ENCODE peak calls at places on chromosomes 1 and 21, in eight cellular contexts. Z is body of pancreas, W is brain microvascular endothelial cell, I is tibial artery, S is psoas muscle, O is MM.1S, J is uterus, A is left ventricle myocardium inferior. D is an unnamed sample.

GRCh38 chr1:116537439-116537838 is 33.4 kb downstream of the CD58 start:
- DNase-seq in Z (no peak), W (no peak), I (no peak), S (no peak), O (no peak), J (no peak), A (no peak), D (no peak)

GRCh38 chr1:107829083-107829771 is 135.8 kb downstream of the VAV3 start:
- DNase-seq in Z (no peak), W (peak), I (no peak), S (no peak), O (peak), J (no peak), A (no peak), D (no peak)

GRCh38 chr1:84206416-84206815 is 62.3 kb downstream of the PRKACB start:
- DNase-seq in Z (no peak), W (no peak), I (no peak), S (no peak), O (no peak), J (no peak), A (no peak), D (no peak)

GRCh38 chr1:47569681-47570470 is 132.0 kb downstream of the FOXD2 start:
- DNase-seq in Z (peak), W (peak), I (peak), S (no peak), O (no peak), J (peak), A (no peak), D (no peak)

GRCh38 chr1:207459008-207459407 is 4.9 kb downstream of the CR2 start:
- DNase-seq in Z (no peak), W (no peak), I (no peak), S (no peak), O (peak), J (no peak), A (no peak), D (no peak)

GRCh38 chr1:75632350-75632949 is 21.5 kb upstream of the SLC44A5 start:
- DNase-seq in Z (no peak), W (peak), I (no peak), S (no peak), O (peak), J (no peak), A (no peak), D (no peak)

GRCh38 chr1:175493321-175493998 is 249.9 kb downstream of the TNR start:
- DNase-seq in Z (no peak), W (no peak), I (no peak), S (no peak), O (no peak), J (no peak), A (no peak), D (no peak)

GRCh38 chr1:223774133-223774811 is 61.9 kb downstream of the CAPN2 start:
- DNase-seq in Z (no peak), W (no peak), I (no peak), S (no peak), O (no peak), J (no peak), A (no peak), D (no peak)

GRCh38 chr1:165851034-165851658 is 23.7 kb downstream of the UCK2 start:
- DNase-seq in Z (no peak), W (peak), I (no peak), S (no peak), O (peak), J (no peak), A (no peak), D (peak)

GRCh38 chr1:238764779-238765178 is 621.6 kb upstream of the CHRM3 start:
- DNase-seq in Z (no peak), W (no peak), I (no peak), S (no peak), O (no peak), J (no peak), A (no peak), D (no peak)

GRCh38 chr1:96660051-96660450 is 61.5 kb upstream of the PTBP2 start:
- DNase-seq in Z (no peak), W (no peak), I (no peak), S (no peak), O (no peak), J (no peak), A (no peak), D (no peak)

GRCh38 chr1:39640861-39641260 is 1.4 kb upstream of the HEYL start:
- DNase-seq in Z (no peak), W (no peak), I (no peak), S (no peak), O (no peak), J (no peak), A (no peak), D (no peak)

GRCh38 chr1:39639333-39640130 is at the start of gene HEYL:
- DNase-seq in Z (peak), W (peak), I (peak), S (peak), O (peak), J (peak), A (peak), D (peak)

GRCh38 chr1:39635871-39636210 is 3.6 kb downstream of the HEYL start:
- DNase-seq in Z (no peak), W (no peak), I (no peak), S (no peak), O (no peak), J (no peak), A (no peak), D (no peak)

GRCh38 chr1:39637301-39637700 is 2.1 kb downstream of the HEYL start:
- DNase-seq in Z (no peak), W (no peak), I (no peak), S (no peak), O (no peak), J (no peak), A (no peak), D (no peak)

DNA sequence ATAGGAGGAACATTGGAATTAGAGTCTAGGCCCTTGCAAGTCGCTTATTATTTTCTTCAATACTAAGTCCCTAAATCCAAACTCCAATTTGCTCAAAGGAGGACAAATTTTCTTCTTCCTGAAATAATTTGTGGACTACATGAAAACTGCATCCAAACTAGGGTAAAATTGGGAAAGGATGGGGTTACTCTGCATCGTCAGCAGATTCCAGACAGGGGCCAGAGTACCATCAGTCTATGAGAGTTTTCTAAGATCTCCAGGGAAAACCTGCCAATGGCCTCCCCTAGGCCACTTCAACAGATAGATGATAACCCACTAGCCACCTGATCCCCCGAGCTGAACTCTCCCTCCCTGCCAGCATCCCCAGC is 494 bp downstream of the HEYL start:
- DNase-seq in Z (no peak), W (no peak), I (no peak), S (no peak), O (no peak), J (no peak), A (no peak), D (no peak)
- H3K27ac ChIP-seq in Z (peak), W (no peak), I (peak), S (peak), O (no peak), J (peak), A (peak), D (peak)

DNA sequence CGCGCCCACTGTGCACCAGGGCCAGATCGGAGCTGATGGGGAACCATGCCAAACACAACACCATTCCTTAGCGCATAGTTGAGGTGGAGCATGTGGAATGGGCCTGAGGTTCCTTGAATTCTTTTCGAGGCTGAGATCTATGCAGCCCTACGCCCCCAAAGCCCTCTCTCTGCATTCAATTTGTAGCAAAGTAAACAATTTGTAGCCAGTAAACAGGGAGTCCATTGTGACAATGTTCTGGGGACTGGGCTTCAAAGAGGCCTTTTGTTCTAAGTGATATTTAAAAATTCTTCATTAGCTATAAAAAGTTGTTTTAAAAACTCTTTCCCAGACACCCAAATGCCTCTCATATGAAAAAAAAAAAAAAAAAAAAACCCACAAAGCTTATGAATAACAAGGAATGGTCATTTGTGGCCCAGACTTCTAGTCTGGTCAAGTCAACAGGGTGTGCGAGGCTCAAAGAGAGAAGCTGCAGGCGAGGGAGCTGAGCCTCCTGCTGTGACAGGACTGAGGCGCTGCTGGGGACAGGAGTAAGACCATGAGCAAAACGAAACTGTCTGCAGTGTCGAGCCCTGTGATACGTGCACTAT is 30.6 kb upstream of the KCNE2 start:
- DNase-seq in Z (no peak), W (peak), I (no peak), S (no peak), O (no peak), J (no peak), A (no peak), D (no peak)
- H3K4me3 ChIP-seq in Z (no peak), W (no peak), I (no peak), S (no peak), O (no peak), J (no peak), A (no peak), D (no peak)

GRCh38 chr1:54559111-54559548 is 11.1 kb downstream of the ACOT11 start:
- DNase-seq in Z (no peak), W (no peak), I (no peak), S (no peak), O (no peak), J (no peak), A (peak), D (no peak)
- H3K27ac ChIP-seq in Z (no peak), W (no peak), I (no peak), S (peak), O (no peak), J (no peak), A (peak), D (peak)

GRCh38 chr1:31980835-31981782 is 32.6 kb upstream of the KHDRBS1 start:
- DNase-seq in Z (no peak), W (no peak), I (no peak), S (no peak), O (peak), J (no peak), A (no peak), D (no peak)

GRCh38 chr1:31978853-31979400 is 34.7 kb upstream of the KHDRBS1 start:
- DNase-seq in Z (no peak), W (no peak), I (no peak), S (no peak), O (no peak), J (no peak), A (no peak), D (no peak)

GRCh38 chr1:31984419-31985347 is 29.0 kb upstream of the KHDRBS1 start:
- DNase-seq in Z (no peak), W (peak), I (no peak), S (no peak), O (peak), J (no peak), A (no peak), D (no peak)

GRCh38 chr1:31985430-31985829 is 28.2 kb upstream of the KHDRBS1 start:
- DNase-seq in Z (no peak), W (no peak), I (no peak), S (no peak), O (peak), J (no peak), A (no peak), D (no peak)

DNA sequence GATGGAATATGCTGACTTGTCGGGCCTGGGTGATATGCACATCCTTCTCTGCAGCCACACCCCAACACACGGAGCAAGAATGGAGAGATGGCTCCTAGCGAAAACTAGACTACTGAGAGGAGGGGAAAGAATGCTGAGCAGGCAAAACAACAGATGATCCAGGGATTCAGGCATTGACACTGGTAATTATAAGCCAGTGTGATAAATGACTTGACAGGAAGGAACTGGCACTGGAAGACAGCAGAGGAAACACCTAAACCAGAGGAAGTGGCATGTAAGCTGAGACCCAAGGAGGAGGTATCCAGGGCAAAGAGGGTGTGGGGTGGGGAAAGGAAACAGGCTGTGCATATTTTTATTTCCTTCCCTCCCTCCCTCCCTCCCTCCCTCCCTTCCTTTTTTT is 31.7 kb upstream of the KHDRBS1 start:
- DNase-seq in Z (no peak), W (no peak), I (no peak), S (no peak), O (peak), J (no peak), A (no peak), D (peak)
- H3K4me3 ChIP-seq in Z (no peak), W (no peak), I (no peak), S (no peak), O (no peak), J (no peak), A (no peak), D (no peak)

D was measured in WERI-Rb-1.